ENCODE peak calls at places on chromosomes 12 and 14, in seven cellular contexts. One of them, this sample, is unnamed.

GRCh38 chr12:112833272-112833671 is 41.7 kb downstream of the RPH3A start:
- DNase-seq in HepG2: peak
- DNase-seq in GM12878: no peak
- DNase-seq in GM12891: no peak
- DNase-seq in H1: no peak
- DNase-seq in K562: no peak
- DNase-seq in SK-N-SH: no peak
- DNase-seq in this sample: no peak

GRCh38 chr14:23071244-23071974 is 14.1 kb upstream of the CDH24 start:
- DNase-seq in HepG2: peak
- DNase-seq in GM12878: peak
- DNase-seq in GM12891: peak
- DNase-seq in H1: peak
- DNase-seq in K562: peak
- DNase-seq in SK-N-SH: peak
- DNase-seq in this sample: peak

GRCh38 chr14:100673085-100673806 is 53.4 kb upstream of the DLK1 start:
- DNase-seq in HepG2: peak
- DNase-seq in GM12878: no peak
- DNase-seq in GM12891: no peak
- DNase-seq in H1: peak
- DNase-seq in K562: peak
- DNase-seq in SK-N-SH: peak
- DNase-seq in this sample: no peak

GRCh38 chr14:24266344-24267244 is 3.6 kb upstream of the TGM1 start:
- DNase-seq in HepG2: no peak
- DNase-seq in GM12878: no peak
- DNase-seq in GM12891: no peak
- DNase-seq in H1: no peak
- DNase-seq in K562: no peak
- DNase-seq in SK-N-SH: no peak
- DNase-seq in this sample: no peak

GRCh38 chr12:47964102-47964723 is 817 bp downstream of the TMEM106C start:
- DNase-seq in HepG2: no peak
- DNase-seq in GM12878: no peak
- DNase-seq in GM12891: no peak
- DNase-seq in H1: no peak
- DNase-seq in K562: no peak
- DNase-seq in SK-N-SH: peak
- DNase-seq in this sample: no peak

GRCh38 chr12:108340037-108340436 is 926 bp upstream of the CMKLR1 start:
- DNase-seq in HepG2: no peak
- DNase-seq in GM12878: no peak
- DNase-seq in GM12891: no peak
- DNase-seq in H1: no peak
- DNase-seq in K562: no peak
- DNase-seq in SK-N-SH: no peak
- DNase-seq in this sample: no peak

GRCh38 chr12:119649202-119649808 is 18.6 kb upstream of the PRKAB1 start:
- DNase-seq in HepG2: no peak
- DNase-seq in GM12878: no peak
- DNase-seq in GM12891: peak
- DNase-seq in H1: no peak
- DNase-seq in K562: peak
- DNase-seq in SK-N-SH: peak
- DNase-seq in this sample: peak

GRCh38 chr14:103073367-103073875 is 10.6 kb upstream of the LBHD2 start:
- DNase-seq in HepG2: no peak
- DNase-seq in GM12878: no peak
- DNase-seq in GM12891: no peak
- DNase-seq in H1: no peak
- DNase-seq in K562: no peak
- DNase-seq in SK-N-SH: no peak
- DNase-seq in this sample: no peak

GRCh38 chr14:56416213-56416612 is 163.4 kb upstream of the TMEM260 start:
- DNase-seq in HepG2: no peak
- DNase-seq in GM12878: no peak
- DNase-seq in GM12891: no peak
- DNase-seq in H1: no peak
- DNase-seq in K562: no peak
- DNase-seq in SK-N-SH: no peak
- DNase-seq in this sample: no peak

DNA sequence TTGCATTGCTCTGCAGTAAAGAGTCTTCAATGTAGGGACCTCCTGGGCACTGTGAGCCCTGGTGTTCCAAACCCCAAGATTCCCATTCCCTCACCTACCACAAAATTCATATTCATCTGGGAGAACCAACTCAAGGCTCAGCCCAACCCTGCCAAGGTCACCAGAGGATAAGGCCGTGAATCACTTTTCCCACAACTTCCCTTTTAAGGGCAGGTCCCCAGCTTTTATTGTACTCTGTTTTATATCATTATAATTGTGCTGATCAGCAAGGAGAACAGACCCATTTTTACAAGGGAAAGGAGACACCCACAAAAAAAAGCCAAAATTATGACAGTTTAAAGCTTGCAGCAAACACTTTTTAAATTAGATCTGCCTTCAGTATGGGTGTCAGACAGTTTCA is 363.0 kb upstream of the FKBP4 start:
- DNase-seq in HepG2: no peak
- DNase-seq in GM12878: no peak
- DNase-seq in GM12891: no peak
- DNase-seq in H1: no peak
- DNase-seq in K562: no peak
- DNase-seq in SK-N-SH: no peak
- DNase-seq in this sample: no peak
- TF ChIP-seq TAF1 in HepG2: no peak
- TF ChIP-seq TAF1 in GM12878: no peak
- TF ChIP-seq TAF1 in GM12891: no peak
- TF ChIP-seq TAF1 in H1: no peak
- TF ChIP-seq TAF1 in K562: no peak
- TF ChIP-seq TAF1 in SK-N-SH: no peak
- TF ChIP-seq TAF1 in this sample: no peak

GRCh38 chr14:25943329-25943728 is 654.5 kb downstream of the NOVA1 start:
- DNase-seq in HepG2: no peak
- DNase-seq in GM12878: no peak
- DNase-seq in GM12891: no peak
- DNase-seq in H1: no peak
- DNase-seq in K562: no peak
- DNase-seq in SK-N-SH: no peak
- DNase-seq in this sample: no peak
- TF ChIP-seq TAF1 in HepG2: no peak
- TF ChIP-seq TAF1 in GM12878: no peak
- TF ChIP-seq TAF1 in GM12891: no peak
- TF ChIP-seq TAF1 in H1: no peak
- TF ChIP-seq TAF1 in K562: no peak
- TF ChIP-seq TAF1 in SK-N-SH: no peak
- TF ChIP-seq TAF1 in this sample: no peak

GRCh38 chr12:76544601-76545261 is 14.8 kb downstream of the OSBPL8 start:
- DNase-seq in HepG2: no peak
- DNase-seq in GM12878: no peak
- DNase-seq in GM12891: no peak
- DNase-seq in H1: no peak
- DNase-seq in K562: no peak
- DNase-seq in SK-N-SH: no peak
- DNase-seq in this sample: no peak
- TF ChIP-seq TAF1 in HepG2: no peak
- TF ChIP-seq TAF1 in GM12878: no peak
- TF ChIP-seq TAF1 in GM12891: no peak
- TF ChIP-seq TAF1 in H1: no peak
- TF ChIP-seq TAF1 in K562: no peak
- TF ChIP-seq TAF1 in SK-N-SH: no peak
- TF ChIP-seq TAF1 in this sample: no peak

GRCh38 chr12:32158525-32158924 is 51.9 kb downstream of the BICD1 start:
- DNase-seq in HepG2: no peak
- DNase-seq in GM12878: no peak
- DNase-seq in GM12891: no peak
- DNase-seq in H1: no peak
- DNase-seq in K562: no peak
- DNase-seq in SK-N-SH: no peak
- DNase-seq in this sample: no peak
- TF ChIP-seq TAF1 in HepG2: no peak
- TF ChIP-seq TAF1 in GM12878: no peak
- TF ChIP-seq TAF1 in GM12891: no peak
- TF ChIP-seq TAF1 in H1: no peak
- TF ChIP-seq TAF1 in K562: no peak
- TF ChIP-seq TAF1 in SK-N-SH: no peak
- TF ChIP-seq TAF1 in this sample: no peak

GRCh38 chr12:54523637-54524036 is 25.8 kb upstream of the PDE1B start:
- DNase-seq in HepG2: no peak
- DNase-seq in GM12878: no peak
- DNase-seq in GM12891: no peak
- DNase-seq in H1: no peak
- DNase-seq in K562: no peak
- DNase-seq in SK-N-SH: no peak
- DNase-seq in this sample: no peak
- TF ChIP-seq TAF1 in HepG2: no peak
- TF ChIP-seq TAF1 in GM12878: no peak
- TF ChIP-seq TAF1 in GM12891: no peak
- TF ChIP-seq TAF1 in H1: no peak
- TF ChIP-seq TAF1 in K562: no peak
- TF ChIP-seq TAF1 in SK-N-SH: no peak
- TF ChIP-seq TAF1 in this sample: no peak

GRCh38 chr12:110091136-110091711 is 32.9 kb upstream of the IFT81 start:
- DNase-seq in HepG2: peak
- DNase-seq in GM12878: no peak
- DNase-seq in GM12891: no peak
- DNase-seq in H1: no peak
- DNase-seq in K562: no peak
- DNase-seq in SK-N-SH: no peak
- DNase-seq in this sample: no peak
- TF ChIP-seq TAF1 in HepG2: no peak
- TF ChIP-seq TAF1 in GM12878: no peak
- TF ChIP-seq TAF1 in GM12891: no peak
- TF ChIP-seq TAF1 in H1: no peak
- TF ChIP-seq TAF1 in K562: no peak
- TF ChIP-seq TAF1 in SK-N-SH: no peak
- TF ChIP-seq TAF1 in this sample: no peak

GRCh38 chr12:95967301-95967700 is 24.2 kb downstream of the AMDHD1 start:
- DNase-seq in HepG2: no peak
- DNase-seq in GM12878: no peak
- DNase-seq in GM12891: no peak
- DNase-seq in H1: no peak
- DNase-seq in K562: no peak
- DNase-seq in SK-N-SH: no peak
- DNase-seq in this sample: no peak

GRCh38 chr12:95966287-95966870 is 23.2 kb downstream of the AMDHD1 start:
- DNase-seq in HepG2: peak
- DNase-seq in GM12878: no peak
- DNase-seq in GM12891: no peak
- DNase-seq in H1: no peak
- DNase-seq in K562: no peak
- DNase-seq in SK-N-SH: peak
- DNase-seq in this sample: no peak

GRCh38 chr12:95960241-95960640 is 17.1 kb downstream of the AMDHD1 start:
- DNase-seq in HepG2: no peak
- DNase-seq in GM12878: no peak
- DNase-seq in GM12891: no peak
- DNase-seq in H1: no peak
- DNase-seq in K562: no peak
- DNase-seq in SK-N-SH: no peak
- DNase-seq in this sample: no peak

GRCh38 chr12:95959107-95959506 is 16.0 kb downstream of the AMDHD1 start:
- DNase-seq in HepG2: peak
- DNase-seq in GM12878: no peak
- DNase-seq in GM12891: no peak
- DNase-seq in H1: no peak
- DNase-seq in K562: no peak
- DNase-seq in SK-N-SH: peak
- DNase-seq in this sample: no peak

DNA sequence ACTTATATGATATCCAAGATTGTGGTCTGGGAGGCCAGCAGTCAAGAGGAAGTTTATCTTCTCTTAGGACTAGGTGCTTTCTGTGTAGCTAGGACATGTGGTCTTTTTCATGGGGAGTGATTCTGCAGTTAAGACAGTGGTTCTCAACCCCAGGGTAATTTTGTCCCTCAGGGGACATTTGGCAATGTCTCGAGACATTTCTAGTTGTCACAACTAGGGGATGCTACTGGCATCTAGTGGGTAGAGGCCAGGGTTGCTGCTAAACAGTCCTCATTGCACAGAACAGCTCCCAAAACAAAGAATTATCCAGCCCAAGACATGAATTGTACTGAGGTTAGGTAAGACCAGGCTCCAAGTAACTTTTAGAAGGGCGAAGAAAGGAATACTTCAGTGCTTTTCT is 20.0 kb downstream of the AMDHD1 start:
- DNase-seq in HepG2: no peak
- DNase-seq in GM12878: no peak
- DNase-seq in GM12891: no peak
- DNase-seq in H1: no peak
- DNase-seq in K562: no peak
- DNase-seq in SK-N-SH: no peak
- DNase-seq in this sample: no peak
- TF ChIP-seq TAF1 in HepG2: no peak
- TF ChIP-seq TAF1 in GM12878: no peak
- TF ChIP-seq TAF1 in GM12891: no peak
- TF ChIP-seq TAF1 in H1: no peak
- TF ChIP-seq TAF1 in K562: no peak
- TF ChIP-seq TAF1 in SK-N-SH: no peak
- TF ChIP-seq TAF1 in this sample: no peak

DNA sequence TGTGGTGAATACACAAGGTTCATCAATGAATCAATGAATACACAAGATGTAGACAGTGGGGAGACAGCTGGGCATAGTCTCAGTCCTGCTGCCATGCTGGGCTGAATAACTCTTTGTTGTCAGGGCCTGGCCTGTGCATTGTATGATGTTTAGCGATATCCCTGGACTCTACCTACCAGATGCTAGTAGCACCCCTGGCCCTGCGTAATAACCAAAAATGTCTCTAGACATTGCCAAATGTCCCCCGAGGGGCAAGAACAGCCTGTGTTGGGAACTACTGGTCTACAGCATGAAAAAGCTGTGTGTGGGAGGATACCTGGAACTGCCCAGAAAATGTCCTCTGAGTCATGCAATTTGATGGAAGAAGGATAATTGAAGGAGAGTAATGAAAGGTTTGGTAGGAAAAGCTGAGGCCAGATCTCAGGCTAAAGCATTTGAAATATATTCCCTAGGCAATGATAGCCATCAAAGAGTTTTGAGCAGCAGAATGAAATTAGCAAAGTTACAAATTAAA is 128.2 kb downstream of the TMEM30B start:
- DNase-seq in HepG2: peak
- DNase-seq in GM12878: no peak
- DNase-seq in GM12891: no peak
- DNase-seq in H1: no peak
- DNase-seq in K562: no peak
- DNase-seq in SK-N-SH: no peak
- DNase-seq in this sample: no peak
- TF ChIP-seq TAF1 in HepG2: no peak
- TF ChIP-seq TAF1 in GM12878: no peak
- TF ChIP-seq TAF1 in GM12891: no peak
- TF ChIP-seq TAF1 in H1: no peak
- TF ChIP-seq TAF1 in K562: no peak
- TF ChIP-seq TAF1 in SK-N-SH: no peak
- TF ChIP-seq TAF1 in this sample: no peak